ENCODE peak calls at places on chromosome 3, in seven cellular contexts. One of them, this sample, is unnamed.

GRCh38 chr3:6716374-6716773 is 144.5 kb upstream of the GRM7 start:
- DNase-seq in head of caudate nucleus: no peak
- DNase-seq in Caki2: no peak
- DNase-seq in NCI-H2029: no peak
- DNase-seq in GM12865: no peak
- DNase-seq in AG04449: no peak
- DNase-seq in adrenal gland: no peak
- DNase-seq in this sample: no peak

GRCh38 chr3:112781611-112782010 is 65.1 kb downstream of the CD200R1L start:
- DNase-seq in head of caudate nucleus: no peak
- DNase-seq in Caki2: no peak
- DNase-seq in NCI-H2029: no peak
- DNase-seq in GM12865: no peak
- DNase-seq in AG04449: no peak
- DNase-seq in adrenal gland: no peak
- DNase-seq in this sample: no peak

GRCh38 chr3:104556372-104557078 is 810.2 kb upstream of the ALCAM start:
- DNase-seq in head of caudate nucleus: no peak
- DNase-seq in Caki2: no peak
- DNase-seq in NCI-H2029: no peak
- DNase-seq in GM12865: no peak
- DNase-seq in AG04449: peak; percentile 23
- DNase-seq in adrenal gland: no peak
- DNase-seq in this sample: no peak

GRCh38 chr3:72095521-72095920 is 310.6 kb upstream of the PROK2 start:
- DNase-seq in head of caudate nucleus: no peak
- DNase-seq in Caki2: no peak
- DNase-seq in NCI-H2029: no peak
- DNase-seq in GM12865: peak; percentile 37
- DNase-seq in AG04449: no peak
- DNase-seq in adrenal gland: no peak
- DNase-seq in this sample: no peak

GRCh38 chr3:58202917-58203360 is 7.8 kb downstream of the DNASE1L3 start:
- DNase-seq in head of caudate nucleus: no peak
- DNase-seq in Caki2: no peak
- DNase-seq in NCI-H2029: no peak
- DNase-seq in GM12865: peak; percentile 84
- DNase-seq in AG04449: no peak
- DNase-seq in adrenal gland: no peak
- DNase-seq in this sample: no peak

GRCh38 chr3:179760944-179761343 is 108.1 kb downstream of the USP13 start:
- DNase-seq in head of caudate nucleus: no peak
- DNase-seq in Caki2: peak; percentile 26
- DNase-seq in NCI-H2029: no peak
- DNase-seq in GM12865: no peak
- DNase-seq in AG04449: no peak
- DNase-seq in adrenal gland: peak; percentile 80
- DNase-seq in this sample: no peak

GRCh38 chr3:8891774-8892173 is 71.5 kb downstream of the RAD18 start:
- DNase-seq in head of caudate nucleus: no peak
- DNase-seq in Caki2: no peak
- DNase-seq in NCI-H2029: no peak
- DNase-seq in GM12865: no peak
- DNase-seq in AG04449: peak; percentile 53
- DNase-seq in adrenal gland: no peak
- DNase-seq in this sample: no peak

GRCh38 chr3:106397004-106397403 is 528.2 kb upstream of the CBLB start:
- DNase-seq in head of caudate nucleus: no peak
- DNase-seq in Caki2: no peak
- DNase-seq in NCI-H2029: no peak
- DNase-seq in GM12865: no peak
- DNase-seq in AG04449: no peak
- DNase-seq in adrenal gland: no peak
- DNase-seq in this sample: no peak

GRCh38 chr3:175679582-175679981 is 820.4 kb downstream of the NAALADL2 start:
- DNase-seq in head of caudate nucleus: no peak
- DNase-seq in Caki2: no peak
- DNase-seq in NCI-H2029: no peak
- DNase-seq in GM12865: no peak
- DNase-seq in AG04449: no peak
- DNase-seq in adrenal gland: no peak
- DNase-seq in this sample: no peak

GRCh38 chr3:72331076-72331475 is 517.2 kb downstream of the SHQ1 start:
- DNase-seq in head of caudate nucleus: no peak
- DNase-seq in Caki2: no peak
- DNase-seq in NCI-H2029: no peak
- DNase-seq in GM12865: no peak
- DNase-seq in AG04449: no peak
- DNase-seq in adrenal gland: no peak
- DNase-seq in this sample: no peak

GRCh38 chr3:155870945-155871745 is 695 bp downstream of the GMPS start:
- DNase-seq in head of caudate nucleus: peak; percentile 49
- DNase-seq in Caki2: peak; percentile 61
- DNase-seq in NCI-H2029: peak; percentile 7
- DNase-seq in GM12865: peak; percentile 59
- DNase-seq in AG04449: no peak
- DNase-seq in adrenal gland: peak; percentile 77
- DNase-seq in this sample: no peak

GRCh38 chr3:151351648-151352047 is 22.3 kb upstream of the P2RY13 start:
- DNase-seq in head of caudate nucleus: no peak
- DNase-seq in Caki2: no peak
- DNase-seq in NCI-H2029: no peak
- DNase-seq in GM12865: no peak
- DNase-seq in AG04449: no peak
- DNase-seq in adrenal gland: no peak
- DNase-seq in this sample: no peak

GRCh38 chr3:176293277-176293676 is 904.0 kb downstream of the TBL1XR1 start:
- DNase-seq in head of caudate nucleus: no peak
- DNase-seq in Caki2: no peak
- DNase-seq in NCI-H2029: no peak
- DNase-seq in GM12865: no peak
- DNase-seq in AG04449: no peak
- DNase-seq in adrenal gland: no peak
- DNase-seq in this sample: no peak

GRCh38 chr3:69505770-69506407 is 120.0 kb upstream of the FRMD4B start:
- DNase-seq in head of caudate nucleus: no peak
- DNase-seq in Caki2: no peak
- DNase-seq in NCI-H2029: no peak
- DNase-seq in GM12865: no peak
- DNase-seq in AG04449: no peak
- DNase-seq in adrenal gland: peak; percentile 54
- DNase-seq in this sample: no peak